ENCODE peak calls at places on chromosome 22, in seven cellular contexts. W is fibroblast of lung, G is mucosa of descending colon, J is sigmoid colon, F is tibial artery, Q is left ventricle myocardium inferior, H is colonic mucosa. K is an unnamed sample.

GRCh38 chr22:47195156-47195675 is 432.8 kb downstream of the TBC1D22A start:
- DNase-seq in H (peak; percentile 15), J (peak; percentile 38), Q (no peak), G (no peak), F (no peak), W (no peak), K (peak; percentile 45)

GRCh38 chr22:44972363-44973083 is 37.3 kb downstream of the PHF21B start:
- DNase-seq in G (peak; percentile 42), Q (no peak), F (no peak), J (no peak), W (no peak), H (no peak), K (no peak)

GRCh38 chr22:25746012-25746373 is 4.0 kb downstream of the MYO18B start:
- DNase-seq in J (no peak), H (no peak), G (no peak), W (peak; percentile 50), Q (no peak), F (no peak), K (no peak)

GRCh38 chr22:17888855-17889254 is 114.6 kb upstream of the BID start:
- DNase-seq in J (no peak), H (no peak), Q (no peak), F (no peak), G (no peak), W (peak; percentile 42), K (peak; percentile 88)

GRCh38 chr22:48686694-48687302 is 1140.9 kb downstream of the BRD1 start:
- DNase-seq in W (no peak), F (no peak), J (no peak), G (no peak), H (no peak), Q (no peak), K (no peak)

GRCh38 chr22:31616315-31616980 is 45.6 kb downstream of the PISD start:
- DNase-seq in H (no peak), W (no peak), J (no peak), G (peak; percentile 29), Q (no peak), F (no peak), K (peak; percentile 52)

GRCh38 chr22:38817196-38817595 is 23.3 kb upstream of the DNAL4 start:
- DNase-seq in Q (no peak), J (no peak), H (no peak), W (no peak), F (no peak), G (no peak), K (no peak)

GRCh38 chr22:32389685-32390084 is 22.4 kb downstream of the RTCB start:
- DNase-seq in F (no peak), G (no peak), W (peak; percentile 16), J (no peak), Q (no peak), H (no peak), K (peak; percentile 59)

GRCh38 chr22:17943533-17944204 is 80.7 kb downstream of the MICAL3 start:
- DNase-seq in F (no peak), J (no peak), W (no peak), Q (no peak), H (peak; percentile 53), G (no peak), K (no peak)

GRCh38 chr22:32991353-32992115 is 66.6 kb downstream of the SYN3 start:
- DNase-seq in W (peak; percentile 1), Q (peak; percentile 46), H (no peak), J (peak; percentile 76), G (no peak), F (peak; percentile 79), K (no peak)

GRCh38 chr22:24727218-24727851 is 47.2 kb downstream of the PIWIL3 start:
- DNase-seq in G (no peak), Q (no peak), H (peak; percentile 57), J (no peak), F (no peak), W (peak; percentile 93), K (no peak)

GRCh38 chr22:22074634-22075381 is 92.2 kb upstream of the TOP3B start:
- DNase-seq in H (no peak), G (no peak), W (peak; percentile 6), J (no peak), Q (no peak), F (no peak), K (no peak)

GRCh38 chr22:50250555-50251471 is at the start of gene HDAC10:
- DNase-seq in H (peak; percentile 90), J (peak; percentile 88), Q (peak; percentile 84), W (peak; percentile 72), F (peak; percentile 67), G (peak; percentile 92), K (peak; percentile 99)

GRCh38 chr22:50250249-50250554 is 863 bp downstream of the HDAC10 start:
- DNase-seq in J (no peak), Q (no peak), F (no peak), W (no peak), G (no peak), H (no peak), K (no peak)

GRCh38 chr22:50247748-50248147 is 2.9 kb upstream of the TUBGCP6 start:
- DNase-seq in W (peak; percentile 45), J (no peak), G (peak; percentile 82), H (peak; percentile 86), Q (no peak), F (no peak), K (peak; percentile 92)

GRCh38 chr22:50248192-50249084 is 2.6 kb downstream of the HDAC10 start:
- DNase-seq in G (peak; percentile 41), H (no peak), F (no peak), Q (no peak), W (no peak), J (no peak), K (no peak)

DNA sequence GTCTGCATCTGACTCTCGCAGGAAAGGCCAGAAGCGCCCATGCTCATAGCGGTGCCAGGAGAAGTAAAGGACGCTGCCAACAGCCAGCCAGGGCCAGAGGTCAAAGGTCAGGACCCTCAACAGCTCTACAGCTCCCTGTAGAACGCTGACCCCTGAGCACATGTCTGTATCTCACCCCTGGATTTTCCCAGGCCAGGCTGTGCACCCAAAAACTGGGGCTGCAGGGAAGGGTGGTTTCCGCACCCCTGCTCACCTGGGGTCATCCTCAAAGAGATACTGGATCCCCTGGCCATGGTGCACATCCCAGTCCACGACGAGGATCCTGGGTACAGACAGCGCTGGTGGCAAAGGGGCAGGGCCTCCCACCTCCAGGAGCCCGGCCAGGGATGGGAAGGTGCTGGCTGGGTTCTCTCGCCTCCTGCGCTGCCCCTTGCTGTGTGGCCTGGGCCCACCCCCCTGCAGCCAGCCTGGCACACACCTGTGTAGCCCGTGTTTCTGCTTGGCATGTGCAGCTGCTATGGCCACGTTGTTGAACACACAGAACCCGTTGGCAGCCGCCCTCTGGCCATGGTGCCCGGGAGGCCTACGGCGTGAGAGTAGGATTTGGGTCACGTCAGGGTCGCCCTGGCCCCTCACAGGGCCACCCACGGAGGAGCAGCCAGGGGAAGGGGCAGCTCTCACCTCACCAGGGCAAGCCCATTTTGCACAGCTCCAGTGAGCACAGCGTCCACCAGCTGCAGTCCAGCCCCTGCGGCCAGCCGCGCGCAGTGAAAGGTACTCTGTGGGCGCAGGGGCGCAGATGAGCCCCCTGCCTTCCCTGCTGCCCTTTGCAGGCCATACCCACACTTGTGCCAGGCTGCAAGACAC is 1.4 kb downstream of the HDAC10 start:
- DNase-seq in W (no peak), G (peak; percentile 48), F (no peak), J (no peak), H (no peak), Q (no peak), K (no peak)
- H3K4me3 ChIP-seq in W (peak overlapping the region; percentile 81), G (no peak overlapping the region), F (peak overlapping the region; percentile 66), J (no peak overlapping the region), H (peak overlapping the region; percentile 90), Q (peak overlapping the region; percentile 89), K (no peak overlapping the region)

DNA sequence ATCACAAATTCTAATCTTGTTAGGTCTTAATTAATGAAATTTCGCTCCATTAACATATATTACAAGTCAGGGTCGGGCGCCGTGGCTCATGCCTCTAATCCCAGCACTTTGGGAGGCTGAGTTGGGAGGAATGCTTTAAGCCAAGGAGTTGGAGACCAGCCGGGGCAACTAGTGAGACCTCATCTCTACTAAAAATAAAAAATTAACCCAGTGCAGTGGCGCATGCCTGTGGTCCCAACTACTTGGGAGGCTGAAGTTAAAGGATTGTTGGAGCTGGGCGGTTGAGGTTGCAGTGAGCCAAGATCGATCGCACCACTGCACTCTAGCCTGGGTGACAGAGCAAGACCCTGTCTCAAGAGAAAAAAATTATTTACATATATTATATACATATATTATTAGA is 1.9 kb downstream of the TMA7B start:
- DNase-seq in Q (no peak), J (no peak), H (no peak), W (no peak), G (no peak), F (no peak), K (no peak)
- H3K36me3 ChIP-seq in Q (no peaks in the 10 kb centered on the region), J (no peaks in the 10 kb centered on the region), H (no peaks in the 10 kb centered on the region), W (no peaks in the 10 kb centered on the region), G (no peaks in the 10 kb centered on the region), F (no peaks in the 10 kb centered on the region), K (no peaks in the 10 kb centered on the region)

GRCh38 chr22:23497016-23497885 is 82.8 kb downstream of the IGLL1 start:
- DNase-seq in J (peak; percentile 35), G (no peak), W (no peak), F (no peak), H (no peak), Q (no peak), K (peak; percentile 12)

GRCh38 chr22:23496445-23496833 is 83.7 kb downstream of the IGLL1 start:
- DNase-seq in F (no peak), W (no peak), Q (no peak), J (peak; percentile 26), H (no peak), G (no peak), K (peak; percentile 25)

GRCh38 chr22:23494593-23495266 is 85.4 kb downstream of the IGLL1 start:
- DNase-seq in G (no peak), H (no peak), J (no peak), Q (no peak), W (no peak), F (no peak), K (no peak)

GRCh38 chr22:23498811-23499798 is 81.0 kb downstream of the IGLL1 start:
- DNase-seq in H (no peak), G (no peak), W (no peak), Q (no peak), F (no peak), J (peak; percentile 61), K (peak; percentile 65)

DNA sequence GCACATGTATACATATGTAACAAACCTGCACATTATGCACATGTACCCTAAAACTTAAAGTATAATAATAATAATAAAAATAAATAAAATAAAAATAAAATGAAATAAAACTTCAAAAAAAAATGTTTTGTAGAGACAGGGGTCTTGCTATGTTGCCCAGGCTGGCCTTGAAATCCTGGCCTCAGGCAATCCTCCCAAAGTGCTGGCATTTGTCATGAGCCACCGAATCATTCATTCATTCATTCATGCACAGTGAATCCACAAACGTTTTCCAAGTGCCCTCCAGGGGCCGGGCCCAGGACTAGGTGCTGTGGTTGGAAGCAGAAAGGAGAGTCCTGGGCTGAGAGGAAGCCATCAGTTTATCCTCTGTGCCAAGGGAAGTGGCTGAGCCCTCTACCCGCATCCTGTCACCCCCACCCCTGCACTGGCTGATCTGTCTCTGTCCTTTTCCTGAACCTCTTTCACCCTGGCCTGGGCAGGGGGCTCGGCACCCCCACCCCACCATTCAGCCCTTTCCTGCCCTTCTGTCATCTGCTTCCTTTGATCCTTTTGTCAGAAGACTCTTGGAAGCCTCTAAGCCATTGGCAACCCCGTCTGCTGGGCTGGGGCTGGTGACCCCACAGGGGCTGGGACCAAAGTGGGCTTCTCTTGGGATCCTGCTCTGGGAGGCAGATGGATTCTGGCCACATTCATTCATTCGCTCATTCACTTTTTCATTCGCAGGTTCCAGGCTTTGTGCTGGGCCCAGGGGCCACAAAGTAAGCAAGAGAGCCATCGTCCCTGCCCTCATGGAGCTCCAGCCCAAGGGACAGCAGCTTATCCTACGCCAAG is 84.3 kb downstream of the IGLL1 start:
- DNase-seq in H (no peak), J (no peak), F (no peak), W (no peak), G (no peak), Q (no peak), K (peak; percentile 13)
- H3K4me3 ChIP-seq in H (no peak overlapping the region), J (no peak overlapping the region), F (no peak overlapping the region), W (no peak overlapping the region), G (no peak overlapping the region), Q (no peak overlapping the region), K (no peak overlapping the region)

GRCh38 chr22:27930246-27931060 is 11.4 kb upstream of the PITPNB start:
- DNase-seq in G (no peak), W (no peak), J (no peak), H (no peak), Q (no peak), F (no peak), K (peak; percentile 21)
- H3K36me3 ChIP-seq in G (no peaks in the 10 kb centered on the region), W (no peaks in the 10 kb centered on the region), J (no peaks in the 10 kb centered on the region), H (no peaks in the 10 kb centered on the region), Q (no peaks in the 10 kb centered on the region), F (no peaks in the 10 kb centered on the region), K (no peaks in the 10 kb centered on the region)